ENCODE peak calls at places on chromosomes 5 and 9, in five cellular contexts. L, X, S, O and W are unnamed samples.

GRCh38 chr9:82184524-82184923 is 196.0 kb downstream of the SPATA31D1 start:
- DNase-seq in L (no peak), X (no peak), S (no peak), O (no peak), W (no peak)

GRCh38 chr5:160507181-160507811 is 85.6 kb downstream of the PTTG1 start:
- DNase-seq in L (peak; percentile 42), X (peak; percentile 36), S (peak; percentile 42), O (no peak), W (peak; percentile 70)

GRCh38 chr5:5558102-5558501 is 135.6 kb downstream of the ICE1 start:
- DNase-seq in L (no peak), X (no peak), S (no peak), O (no peak), W (no peak)

GRCh38 chr5:125554355-125554754 is 807.9 kb upstream of the ZNF608 start:
- DNase-seq in L (no peak), X (no peak), S (no peak), O (no peak), W (no peak)

GRCh38 chr9:34179528-34180138 is 790 bp downstream of the UBAP1 start:
- DNase-seq in L (peak; percentile 8), X (peak; percentile 61), S (no peak), O (no peak), W (no peak)

GRCh38 chr9:133464638-133465037 is 4.9 kb downstream of the CACFD1 start:
- DNase-seq in L (no peak), X (no peak), S (no peak), O (no peak), W (no peak)

GRCh38 chr9:36721846-36722588 is 149.3 kb downstream of the MELK start:
- DNase-seq in L (no peak), X (no peak), S (no peak), O (no peak), W (no peak)

GRCh38 chr9:93675336-93676150 is 99.2 kb downstream of the PHF2 start:
- DNase-seq in L (no peak), X (no peak), S (no peak), O (peak; percentile 44), W (no peak)

GRCh38 chr9:24824607-24825006 is 278.9 kb upstream of the IZUMO3 start:
- DNase-seq in L (peak; percentile 7), X (no peak), S (no peak), O (no peak), W (no peak)

GRCh38 chr9:71736236-71736635 is 32.1 kb downstream of the CEMIP2 start:
- DNase-seq in L (no peak), X (no peak), S (no peak), O (no peak), W (no peak)